ENCODE peak calls at places on chromosomes 1 and 21, in four cellular contexts. U, M, B and L are unnamed samples.

GRCh38 chr1:173714759-173715537 is at the start of gene KLHL20:
- DNase-seq in U (peak; percentile 90), B (peak; percentile 84), M (peak; percentile 89), L (peak; percentile 41)

GRCh38 chr21:29436143-29436542 is 137.4 kb downstream of the BACH1 start:
- DNase-seq in M (no peak), B (no peak), U (no peak), L (no peak)

GRCh38 chr1:54339126-54339525 is 67.1 kb downstream of the SSBP3 start:
- DNase-seq in M (no peak), B (no peak), U (no peak), L (no peak)

GRCh38 chr1:96973605-96974004 is 252.0 kb downstream of the PTBP2 start:
- DNase-seq in B (no peak), U (no peak), M (no peak), L (no peak)

GRCh38 chr1:156845055-156845952 is 13.6 kb downstream of the INSRR start:
- DNase-seq in B (peak; percentile 47), M (peak; percentile 57), U (no peak), L (no peak)

GRCh38 chr1:59703226-59703917 is 111.4 kb upstream of the HOOK1 start:
- DNase-seq in M (no peak), U (no peak), B (no peak), L (no peak)

GRCh38 chr1:239811211-239811902 is 280.3 kb upstream of the FMN2 start:
- DNase-seq in U (no peak), B (no peak), M (peak; percentile 77), L (no peak)

GRCh38 chr1:115671176-115672062 is 29.6 kb downstream of the VANGL1 start:
- DNase-seq in M (no peak), U (peak; percentile 77), B (no peak), L (no peak)

GRCh38 chr1:21329209-21329844 is 39.1 kb upstream of the ECE1 start:
- DNase-seq in M (no peak), U (peak; percentile 90), B (no peak), L (no peak)

GRCh38 chr1:222920169-222920568 is 105.3 kb downstream of the DISP1 start:
- DNase-seq in M (no peak), B (no peak), U (no peak), L (no peak)

GRCh38 chr1:105608713-105609112 is 1447.8 kb upstream of the PRMT6 start:
- DNase-seq in U (peak; percentile 13), M (no peak), B (no peak), L (no peak)

GRCh38 chr1:180786633-180787032 is 126.1 kb upstream of the KIAA1614 start:
- DNase-seq in M (no peak), U (no peak), B (no peak), L (no peak)

GRCh38 chr1:94672934-94673333 is 131.4 kb upstream of the F3 start:
- DNase-seq in U (peak; percentile 50), M (no peak), B (no peak), L (no peak)

GRCh38 chr1:49229555-49229954 is 452.9 kb upstream of the BEND5 start:
- DNase-seq in U (no peak), M (peak; percentile 40), B (no peak), L (no peak)

GRCh38 chr1:163095223-163095622 is 26.1 kb downstream of the RGS4 start:
- DNase-seq in U (no peak), M (no peak), B (no peak), L (no peak)

GRCh38 chr1:110673197-110673701 is 1.5 kb downstream of the KCNA3 start:
- DNase-seq in M (no peak), B (peak; percentile 3), U (no peak), L (no peak)

GRCh38 chr1:181181792-181182585 is 93.5 kb downstream of the IER5 start:
- DNase-seq in U (no peak), B (no peak), M (no peak), L (no peak)

GRCh38 chr1:85626818-85627217 is 46.3 kb downstream of the CCN1 start:
- DNase-seq in U (no peak), B (no peak), M (no peak), L (no peak)

GRCh38 chr1:167246971-167247370 is 26.3 kb downstream of the POU2F1 start:
- DNase-seq in M (no peak), U (no peak), B (no peak), L (no peak)

GRCh38 chr1:109383087-109383779 is 14.5 kb downstream of the SORT1 start:
- DNase-seq in U (no peak), B (no peak), M (peak; percentile 40), L (no peak)

GRCh38 chr1:84701366-84701765 is 11.1 kb upstream of the SSX2IP start:
- DNase-seq in U (no peak), M (no peak), B (no peak), L (no peak)

GRCh38 chr1:219927956-219928790 is at the start of gene SLC30A10:
- DNase-seq in M (peak; percentile 47), B (peak; percentile 65), U (peak; percentile 78), L (no peak)

GRCh38 chr1:166906647-166907046 is 30.6 kb upstream of the TADA1 start:
- DNase-seq in M (no peak), B (no peak), U (no peak), L (no peak)

GRCh38 chr1:97870574-97870973 is 50.3 kb downstream of the DPYD start:
- DNase-seq in M (no peak), U (no peak), B (no peak), L (no peak)

GRCh38 chr1:76867342-76868130 is at the start of gene ST6GALNAC5:
- DNase-seq in B (peak; percentile 14), M (peak; percentile 53), U (peak; percentile 42), L (no peak)

GRCh38 chr21:44658913-44659595 is 1.3 kb downstream of the KRTAP12-3 start:
- DNase-seq in U (no peak), B (no peak), M (peak; percentile 24), L (no peak)

GRCh38 chr1:2275796-2276536 is 47.8 kb downstream of the SKI start:
- DNase-seq in M (peak; percentile 37), U (peak; percentile 67), B (no peak), L (no peak)

GRCh38 chr1:2115922-2116341 is 65.7 kb downstream of the PRKCZ start:
- DNase-seq in M (peak; percentile 81), B (no peak), U (peak; percentile 49), L (no peak)

GRCh38 chr1:190759807-190760206 is 282.1 kb upstream of the BRINP3 start:
- DNase-seq in U (no peak), M (no peak), B (peak; percentile 4), L (no peak)

GRCh38 chr1:204896787-204897469 is 26.3 kb downstream of the NFASC start:
- DNase-seq in B (no peak), U (no peak), M (no peak), L (no peak)

GRCh38 chr21:41899431-41900202 is 20.5 kb upstream of the PRDM15 start:
- DNase-seq in B (peak; percentile 69), U (no peak), M (no peak), L (no peak)

GRCh38 chr1:225919906-225920305 is 4.1 kb downstream of the PYCR2 start:
- DNase-seq in B (no peak), M (no peak), U (peak; percentile 49), L (no peak)

GRCh38 chr1:41245659-41246058 is 3.6 kb upstream of the SCMH1 start:
- DNase-seq in B (no peak), U (no peak), M (no peak), L (no peak)

GRCh38 chr1:240967070-240967724 is 355.2 kb upstream of the GREM2 start:
- DNase-seq in U (peak; percentile 32), M (no peak), B (no peak), L (no peak)

GRCh38 chr1:86231076-86231475 is 74.5 kb upstream of the COL24A1 start:
- DNase-seq in B (no peak), M (no peak), U (no peak), L (no peak)

GRCh38 chr1:205709059-205709398 is 28.7 kb upstream of the SLC45A3 start:
- DNase-seq in U (no peak), M (no peak), B (no peak), L (no peak)

GRCh38 chr1:221392453-221392852 is 349.4 kb downstream of the DUSP10 start:
- DNase-seq in B (no peak), U (no peak), M (no peak), L (no peak)

GRCh38 chr1:3011127-3011526 is 10.1 kb upstream of the ACTRT2 start:
- DNase-seq in U (no peak), B (no peak), M (no peak), L (no peak)

GRCh38 chr1:228004331-228004871 is 2.4 kb upstream of the WNT3A start:
- DNase-seq in B (peak; percentile 77), M (peak; percentile 78), U (peak; percentile 60), L (no peak)
- TF ChIP-seq CTCF in B (peak; percentile 59), M (peak; percentile 81), U (peak; percentile 58), L (no peak)

GRCh38 chr1:44030606-44031050 is 634 bp downstream of the SLC6A9 start:
- DNase-seq in M (peak; percentile 70), U (peak; percentile 81), B (peak; percentile 66), L (no peak)
- TF ChIP-seq CTCF in M (peak; percentile 45), U (peak; percentile 33), B (no peak), L (no peak)

DNA sequence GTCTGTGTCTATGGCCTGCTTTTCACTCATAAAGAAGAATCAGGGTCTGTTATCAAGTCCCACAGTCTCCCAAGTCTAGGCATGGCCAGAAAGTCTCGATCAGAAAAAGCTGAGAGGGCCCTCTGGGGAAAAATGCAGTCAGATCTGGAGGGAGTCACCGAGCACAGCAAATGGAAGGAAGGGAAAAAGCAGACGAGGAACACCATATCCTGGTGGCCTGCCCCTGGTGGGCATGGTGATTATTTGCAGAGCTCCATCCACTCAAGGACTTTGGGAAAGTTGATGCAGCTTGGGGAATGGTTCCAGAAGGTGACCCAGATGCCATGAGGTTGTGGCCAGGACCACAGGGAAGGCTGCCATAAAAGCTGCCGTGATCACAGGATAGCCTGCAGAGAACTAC is 189.1 kb downstream of the CLIC6 start:
- DNase-seq in B (no peak), M (no peak), U (no peak), L (no peak)
- TF ChIP-seq CTCF in B (no peak), M (peak; percentile 52), U (peak; percentile 12), L (no peak)

GRCh38 chr1:10494418-10494753 is 19.6 kb downstream of the PEX14 start:
- DNase-seq in M (no peak), U (no peak), B (no peak), L (no peak)

GRCh38 chr1:10495942-10496341 is 21.2 kb downstream of the PEX14 start:
- DNase-seq in U (no peak), M (no peak), B (no peak), L (no peak)

GRCh38 chr1:10497109-10497508 is 22.4 kb downstream of the PEX14 start:
- DNase-seq in B (no peak), U (no peak), M (no peak), L (no peak)

GRCh38 chr1:10495475-10495817 is 20.7 kb downstream of the PEX14 start:
- DNase-seq in M (no peak), B (no peak), U (no peak), L (no peak)

DNA sequence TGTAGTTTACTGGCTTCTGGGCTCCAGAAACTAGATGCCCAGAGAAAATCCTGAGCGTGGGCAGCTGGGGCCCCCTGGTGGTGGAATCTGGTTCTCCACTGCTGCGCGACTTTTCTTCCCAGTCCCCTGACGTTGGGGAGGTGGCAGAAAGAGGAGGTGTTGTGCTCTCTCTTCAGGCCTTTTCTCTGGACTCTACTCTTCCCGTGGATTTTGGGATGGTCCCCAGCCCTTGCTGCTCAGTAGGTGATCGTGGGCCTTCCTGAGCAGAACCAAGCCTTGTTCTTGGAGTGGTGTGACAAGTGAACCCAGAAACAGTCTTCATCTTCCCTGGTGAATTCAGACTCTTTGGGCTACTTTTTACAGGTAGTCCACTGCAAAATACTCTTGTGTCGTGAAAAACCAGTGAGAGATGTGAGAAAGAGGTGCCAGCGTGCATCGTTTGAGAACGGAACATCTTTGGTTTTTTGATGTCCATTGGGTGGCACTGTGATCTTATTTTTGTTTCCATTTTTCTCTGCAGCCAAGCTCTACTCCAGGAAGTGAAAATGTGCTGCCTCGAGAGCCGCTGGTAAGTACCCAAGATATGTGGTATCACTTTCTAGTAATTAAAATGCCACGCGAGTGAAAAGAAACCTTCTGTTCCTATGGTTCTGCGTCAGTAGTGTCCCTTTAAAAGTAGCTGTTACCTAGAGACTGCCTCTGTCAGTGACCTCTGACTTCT is 20.2 kb downstream of the PEX14 start:
- DNase-seq in B (peak; percentile 78), M (peak; percentile 73), U (peak; percentile 81), L (peak; percentile 57)
- TF ChIP-seq CTCF in B (peak; percentile 94), M (peak; percentile 98), U (peak; percentile 83), L (peak; percentile 77)